ENCODE peak calls at places on chromosomes 12 and 14, in eight cellular contexts. B, J, H, L, P, I, G and M are unnamed samples. For H3K36me3, the result is how much of the 10 kb centered on the place peaks cover.

GRCh38 chr12:6960291-6961277 is 9.4 kb downstream of the PTPN6 start:
- DNase-seq in B (peak), J (peak), H (no peak), L (peak), P (peak), I (no peak), G (no peak), M (no peak)

GRCh38 chr14:78341827-78342389 is 171.7 kb downstream of the NRXN3 start:
- DNase-seq in B (no peak), J (no peak), H (no peak), L (no peak), P (no peak), I (no peak), G (no peak), M (no peak)

GRCh38 chr14:98173291-98173690 is 1098.7 kb downstream of the BCL11B start:
- DNase-seq in B (no peak), J (no peak), H (no peak), L (no peak), P (no peak), I (no peak), G (no peak), M (no peak)

GRCh38 chr12:111034148-111034910 is 114.0 kb upstream of the MYL2 start:
- DNase-seq in B (no peak), J (peak), H (no peak), L (peak), P (no peak), I (no peak), G (peak), M (peak)

GRCh38 chr12:30985814-30986452 is 59.4 kb downstream of the TSPAN11 start:
- DNase-seq in B (no peak), J (peak), H (peak), L (peak), P (peak), I (peak), G (peak), M (peak)

GRCh38 chr14:53842938-53843337 is 113.7 kb downstream of the BMP4 start:
- DNase-seq in B (peak), J (no peak), H (no peak), L (no peak), P (peak), I (peak), G (no peak), M (no peak)

GRCh38 chr12:31586703-31587102 is 4.2 kb downstream of the DENND5B start:
- DNase-seq in B (no peak), J (no peak), H (no peak), L (no peak), P (no peak), I (no peak), G (no peak), M (no peak)

GRCh38 chr14:63510538-63510937 is 32.6 kb downstream of the PPP2R5E start:
- DNase-seq in B (peak), J (no peak), H (no peak), L (no peak), P (no peak), I (no peak), G (no peak), M (no peak)

GRCh38 chr12:51904951-51905471 is 2.3 kb upstream of the ACVRL1 start:
- DNase-seq in B (no peak), J (no peak), H (no peak), L (peak), P (no peak), I (no peak), G (no peak), M (peak)

GRCh38 chr14:66495214-66496098 is 9.3 kb downstream of the CCDC196 start:
- DNase-seq in B (peak), J (peak), H (peak), L (peak), P (peak), I (peak), G (peak), M (peak)

GRCh38 chr14:98931911-98932310 is 340.1 kb downstream of the BCL11B start:
- DNase-seq in B (no peak), J (no peak), H (no peak), L (no peak), P (no peak), I (no peak), G (no peak), M (no peak)

GRCh38 chr12:75725505-75726120 is 214.2 kb upstream of the KRR1 start:
- DNase-seq in B (peak), J (no peak), H (no peak), L (peak), P (no peak), I (peak), G (peak), M (peak)

GRCh38 chr12:6452245-6452731 is 446 bp downstream of the TAPBPL start:
- DNase-seq in B (no peak), J (peak), H (no peak), L (peak), P (no peak), I (no peak), G (peak), M (no peak)

GRCh38 chr12:9626291-9626690 is 18.6 kb upstream of the KLRB1 start:
- DNase-seq in B (no peak), J (no peak), H (no peak), L (no peak), P (no peak), I (no peak), G (no peak), M (no peak)

GRCh38 chr14:102803139-102803538 is 25.9 kb downstream of the TRAF3 start:
- DNase-seq in B (no peak), J (no peak), H (no peak), L (no peak), P (no peak), I (no peak), G (no peak), M (no peak)

GRCh38 chr12:40054554-40055226 is 51.2 kb downstream of the SLC2A13 start:
- DNase-seq in B (peak), J (no peak), H (no peak), L (peak), P (no peak), I (peak), G (peak), M (peak)

GRCh38 chr12:119157528-119157927 is 21.2 kb upstream of the HSPB8 start:
- DNase-seq in B (no peak), J (no peak), H (no peak), L (no peak), P (no peak), I (no peak), G (no peak), M (no peak)

GRCh38 chr14:79514700-79515099 is 696.6 kb downstream of the DIO2 start:
- DNase-seq in B (peak), J (no peak), H (no peak), L (peak), P (no peak), I (peak), G (no peak), M (no peak)

GRCh38 chr14:69044965-69045555 is 66.0 kb upstream of the ACTN1 start:
- DNase-seq in B (peak), J (no peak), H (no peak), L (peak), P (no peak), I (no peak), G (no peak), M (peak)

GRCh38 chr14:65153101-65153500 is 50.8 kb upstream of the MAX start:
- DNase-seq in B (no peak), J (no peak), H (no peak), L (no peak), P (no peak), I (no peak), G (no peak), M (no peak)

GRCh38 chr12:12439636-12440035 is 82.8 kb downstream of the BORCS5 start:
- DNase-seq in B (peak), J (no peak), H (no peak), L (peak), P (no peak), I (peak), G (no peak), M (peak)

GRCh38 chr14:61281186-61281676 is at the start of gene TMEM30B:
- DNase-seq in B (no peak), J (no peak), H (no peak), L (no peak), P (peak), I (peak), G (no peak), M (peak)

GRCh38 chr12:54060174-54060974 is 6.7 kb downstream of the HOXC4 start:
- DNase-seq in B (no peak), J (no peak), H (no peak), L (no peak), P (no peak), I (no peak), G (no peak), M (no peak)
- TF ChIP-seq EZH2 in B (no peak), J (peak), H (no peak), L (no peak), P (no peak), I (no peak), G (no peak), M (no peak)

DNA sequence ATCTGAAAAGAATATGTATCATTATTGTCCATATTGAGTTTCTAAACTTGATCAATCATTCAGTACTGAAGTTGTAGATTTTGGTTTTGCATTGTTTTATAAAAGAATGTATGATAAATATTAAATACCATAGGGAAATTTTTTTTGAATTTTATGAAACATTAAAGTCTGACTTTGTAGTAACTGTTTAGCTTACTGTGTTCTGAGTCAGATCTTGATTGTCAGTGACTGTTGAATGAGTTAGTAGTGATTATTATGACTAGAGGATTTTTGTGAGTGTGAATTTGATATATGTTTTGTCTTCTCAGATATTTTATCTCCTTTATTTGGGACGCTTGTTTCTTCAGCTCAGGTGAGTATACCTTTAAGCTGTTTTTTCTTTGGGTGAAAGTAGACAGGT is 10.1 kb downstream of the TDP1 start:
- DNase-seq in B (no peak), J (no peak), H (no peak), L (peak), P (no peak), I (no peak), G (no peak), M (no peak)
- H3K36me3 ChIP-seq in B (half or more), J (under half), H (half or more), L (under half), P (under half), I (half or more), G (under half), M (under half)

GRCh38 chr12:27894309-27894708 is 78.2 kb downstream of the PTHLH start:
- DNase-seq in B (no peak), J (no peak), H (no peak), L (no peak), P (no peak), I (no peak), G (no peak), M (no peak)

GRCh38 chr12:27898022-27898421 is 74.5 kb downstream of the PTHLH start:
- DNase-seq in B (no peak), J (no peak), H (no peak), L (peak), P (no peak), I (no peak), G (no peak), M (no peak)

GRCh38 chr12:27900920-27901879 is 71.3 kb downstream of the PTHLH start:
- DNase-seq in B (no peak), J (no peak), H (no peak), L (no peak), P (no peak), I (no peak), G (no peak), M (no peak)

GRCh38 chr12:27899151-27899661 is 73.3 kb downstream of the PTHLH start:
- DNase-seq in B (peak), J (no peak), H (no peak), L (peak), P (no peak), I (peak), G (no peak), M (peak)

DNA sequence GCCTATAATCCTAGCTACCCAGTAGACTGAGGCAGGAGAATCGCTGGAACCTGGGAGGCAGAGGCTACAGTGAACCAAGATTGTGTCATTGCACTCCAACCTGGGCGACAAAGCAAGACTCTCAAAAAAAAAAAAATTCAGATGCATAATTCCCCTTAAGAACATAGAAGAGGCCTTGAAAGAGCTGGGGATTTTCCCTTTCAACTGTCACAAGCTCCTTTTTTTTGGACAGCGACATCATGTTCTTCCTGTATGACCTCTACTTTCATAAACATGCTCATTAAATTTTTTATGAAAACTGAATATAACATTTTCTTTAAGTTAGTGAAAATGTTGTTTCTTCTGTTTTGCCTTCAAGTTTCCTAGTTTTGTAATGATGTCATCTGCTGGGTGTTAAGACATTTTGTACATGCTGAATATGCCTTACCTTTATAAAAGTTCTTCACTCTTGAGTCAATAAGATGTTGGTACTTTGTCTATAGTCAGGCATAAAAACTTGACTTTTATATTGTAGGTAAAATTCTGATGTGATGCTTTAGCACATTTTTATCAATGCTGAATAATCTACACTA is 76.0 kb downstream of the PTHLH start:
- DNase-seq in B (no peak), J (no peak), H (no peak), L (no peak), P (no peak), I (no peak), G (no peak), M (peak)
- H3K4me3 ChIP-seq in B (no peak), J (no peak), H (no peak), L (no peak), P (no peak), I (no peak), G (no peak), M (no peak)

GRCh38 chr12:22333751-22334695 is 484 bp downstream of the ST8SIA1 start:
- DNase-seq in B (no peak), J (peak), H (no peak), L (no peak), P (no peak), I (no peak), G (no peak), M (no peak)
- TF ChIP-seq EZH2 in B (peak), J (peak), H (no peak), L (no peak), P (no peak), I (no peak), G (peak), M (no peak)

DNA sequence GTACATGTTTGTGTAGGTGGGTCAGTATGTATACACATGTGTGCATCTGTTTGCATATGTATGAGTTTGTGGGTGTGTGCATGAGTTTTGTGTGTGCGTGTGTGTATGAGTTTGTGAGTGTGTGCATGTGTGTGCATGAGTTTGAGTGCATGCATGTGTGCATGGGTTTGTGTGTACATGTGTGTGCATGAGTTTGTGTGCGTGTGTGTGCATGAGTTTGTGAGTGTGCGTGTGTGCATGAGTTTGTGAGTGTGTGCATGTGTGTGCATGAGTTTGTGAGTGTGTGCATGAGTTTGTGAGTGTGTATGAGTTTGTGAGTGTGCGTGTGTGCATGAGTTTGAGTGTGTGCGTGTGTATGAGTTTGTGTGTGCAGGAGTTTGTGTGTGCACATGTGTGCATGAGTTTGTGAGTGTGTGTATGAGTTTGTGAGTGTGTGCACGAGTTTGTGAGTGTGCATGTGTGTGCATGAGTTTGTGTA is 61.5 kb downstream of the FZD10 start:
- DNase-seq in B (no peak), J (no peak), H (no peak), L (no peak), P (no peak), I (no peak), G (no peak), M (no peak)
- H3K36me3 ChIP-seq in B (under half), J (under half), H (under half), L (under half), P (under half), I (under half), G (under half), M (under half)

GRCh38 chr12:54368709-54369596 is 4.7 kb upstream of the GPR84 start:
- DNase-seq in B (peak), J (peak), H (peak), L (peak), P (peak), I (peak), G (peak), M (peak)

GRCh38 chr12:54369597-54370217 is 5.4 kb upstream of the GPR84 start:
- DNase-seq in B (no peak), J (no peak), H (peak), L (peak), P (no peak), I (no peak), G (no peak), M (no peak)

GRCh38 chr12:54372113-54372806 is 8.0 kb upstream of the GPR84 start:
- DNase-seq in B (no peak), J (no peak), H (no peak), L (no peak), P (no peak), I (no peak), G (no peak), M (no peak)

GRCh38 chr12:54371328-54372112 is 7.2 kb upstream of the GPR84 start:
- DNase-seq in B (no peak), J (no peak), H (no peak), L (no peak), P (no peak), I (no peak), G (peak), M (no peak)

DNA sequence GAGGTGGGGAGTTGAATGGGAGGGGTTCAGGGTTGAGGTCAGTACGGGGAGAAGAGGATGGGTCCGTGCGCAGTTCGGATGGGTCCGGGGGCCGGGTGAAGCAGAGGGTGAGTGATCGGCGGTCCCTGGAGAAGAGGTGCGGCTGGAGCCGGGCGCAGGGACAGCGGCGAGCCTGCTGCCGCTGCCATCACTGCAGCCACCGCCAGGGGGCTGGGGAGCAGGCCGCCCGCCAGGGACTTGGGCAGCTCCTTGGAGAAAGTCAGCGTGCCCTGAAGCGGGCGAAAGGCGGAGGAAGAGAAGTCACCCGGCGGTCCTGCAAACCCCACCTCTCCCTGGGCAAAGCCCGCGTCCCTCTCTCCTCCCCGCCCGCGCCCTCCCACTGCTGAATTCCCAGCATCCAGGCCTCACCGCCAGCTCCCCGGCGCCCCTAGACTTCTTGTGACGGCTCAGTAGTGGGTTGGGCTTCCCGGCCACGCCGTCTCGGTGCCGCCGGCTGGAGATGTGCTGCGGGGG is 6.0 kb upstream of the GPR84 start:
- DNase-seq in B (peak), J (peak), H (peak), L (peak), P (peak), I (peak), G (peak), M (peak)
- H3K4me3 ChIP-seq in B (peak), J (peak), H (peak), L (peak), P (peak), I (peak), G (peak), M (no peak)

GRCh38 chr14:50396636-50397460 is at the start of gene CDKL1:
- DNase-seq in B (peak), J (peak), H (peak), L (peak), P (peak), I (peak), G (peak), M (peak)
- TF ChIP-seq EZH2 in B (no peak), J (no peak), H (no peak), L (no peak), P (no peak), I (no peak), G (no peak), M (no peak)

DNA sequence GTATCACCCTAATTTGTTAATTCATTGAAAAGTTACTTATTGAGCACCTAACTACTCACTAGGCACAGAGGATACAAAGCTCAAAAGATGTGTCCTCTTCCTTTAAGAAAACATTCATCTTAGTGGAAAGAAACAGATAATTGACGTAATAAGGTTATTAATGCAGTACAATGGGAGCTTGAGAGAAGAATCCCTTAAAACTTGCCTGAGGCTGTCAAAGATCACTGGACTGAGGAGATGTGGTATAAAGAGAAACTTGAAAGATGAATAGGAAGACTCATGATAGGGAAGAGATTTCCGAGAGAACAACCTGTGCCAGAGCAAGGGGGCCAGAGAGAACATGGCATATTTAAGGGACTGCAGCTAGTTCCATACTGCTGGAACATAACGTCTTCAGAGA is 19.1 kb downstream of the GOLGA5 start:
- DNase-seq in B (no peak), J (no peak), H (no peak), L (no peak), P (no peak), I (no peak), G (no peak), M (no peak)
- H3K36me3 ChIP-seq in B (half or more), J (under half), H (half or more), L (half or more), P (half or more), I (under half), G (half or more), M (under half)

GRCh38 chr12:70719672-70720420 is 82.6 kb upstream of the PTPRB start:
- DNase-seq in B (peak), J (peak), H (peak), L (peak), P (no peak), I (peak), G (peak), M (peak)
- H3K4me3 ChIP-seq in B (peak), J (peak), H (no peak), L (peak), P (no peak), I (no peak), G (no peak), M (peak)

GRCh38 chr12:132620113-132620892 is 1.7 kb downstream of the P2RX2 start:
- DNase-seq in B (no peak), J (no peak), H (no peak), L (no peak), P (no peak), I (no peak), G (no peak), M (no peak)
- TF ChIP-seq EZH2 in B (no peak), J (peak), H (no peak), L (no peak), P (no peak), I (no peak), G (no peak), M (no peak)